ENCODE peak calls at places on chromosomes 3 and 15, in seven cellular contexts. G is aorta; X is neuronal stem cell; H is activated effector memory CD4-positive, alpha-beta T cell treated with anti-CD3 and anti-CD28 coated beads, Interleukin-2, amount 50 U/mL, for 16 hours; B is NCI-H1694; I is A549; D is RWPE1. R is an unnamed sample.

GRCh38 chr15:78223396-78224023 is 10.9 kb downstream of the ACSBG1 start:
- DNase-seq in G (no peak), X (no peak), H (peak), B (no peak), I (no peak), D (no peak), R (no peak)

GRCh38 chr15:57298843-57299550 is 77.3 kb upstream of the CGNL1 start:
- DNase-seq in G (no peak), X (no peak), H (no peak), B (no peak), I (no peak), D (no peak), R (no peak)

GRCh38 chr15:100200287-100200772 is 141.4 kb downstream of the ADAMTS17 start:
- DNase-seq in G (no peak), X (no peak), H (no peak), B (no peak), I (no peak), D (no peak), R (no peak)

GRCh38 chr3:124812291-124813265 is 74.6 kb downstream of the ITGB5 start:
- DNase-seq in G (peak), X (no peak), H (peak), B (peak), I (peak), D (peak), R (no peak)

GRCh38 chr15:90072978-90073640 is 29.2 kb downstream of the IDH2 start:
- DNase-seq in G (no peak), X (no peak), H (no peak), B (no peak), I (no peak), D (no peak), R (no peak)

GRCh38 chr3:100893590-100893989 is 99.6 kb downstream of the ABI3BP start:
- DNase-seq in G (no peak), X (peak), H (no peak), B (no peak), I (no peak), D (no peak), R (no peak)

GRCh38 chr3:19221081-19221480 is 72.8 kb downstream of the KCNH8 start:
- DNase-seq in G (no peak), X (no peak), H (no peak), B (no peak), I (no peak), D (no peak), R (no peak)

GRCh38 chr3:86229086-86229774 is 761.7 kb downstream of the VGLL3 start:
- DNase-seq in G (no peak), X (no peak), H (no peak), B (no peak), I (no peak), D (no peak), R (no peak)

GRCh38 chr15:84736375-84736774 is 12.0 kb upstream of the ZNF592 start:
- DNase-seq in G (no peak), X (no peak), H (peak), B (no peak), I (no peak), D (no peak), R (no peak)

GRCh38 chr3:114504941-114505632 is 211.3 kb downstream of the TIGIT start:
- DNase-seq in G (no peak), X (no peak), H (no peak), B (no peak), I (no peak), D (no peak), R (peak)

GRCh38 chr3:36796896-36797295 is 32.5 kb upstream of the DCLK3 start:
- DNase-seq in G (no peak), X (no peak), H (no peak), B (no peak), I (no peak), D (no peak), R (no peak)

GRCh38 chr3:150315711-150316110 is 92.4 kb upstream of the TSC22D2 start:
- DNase-seq in G (no peak), X (no peak), H (no peak), B (no peak), I (no peak), D (no peak), R (no peak)

GRCh38 chr3:15923640-15924405 is 126.0 kb upstream of the ANKRD28 start:
- DNase-seq in G (no peak), X (no peak), H (no peak), B (no peak), I (peak), D (no peak), R (no peak)

GRCh38 chr3:99323940-99324339 is 314.5 kb upstream of the COL8A1 start:
- DNase-seq in G (no peak), X (no peak), H (no peak), B (no peak), I (no peak), D (no peak), R (no peak)

GRCh38 chr15:37086521-37086920 is 13.8 kb downstream of the MEIS2 start:
- DNase-seq in G (no peak), X (no peak), H (no peak), B (no peak), I (no peak), D (no peak), R (no peak)

GRCh38 chr3:175266478-175266877 is 407.3 kb downstream of the NAALADL2 start:
- DNase-seq in G (no peak), X (no peak), H (no peak), B (no peak), I (no peak), D (no peak), R (no peak)

GRCh38 chr3:46921041-46921440 is 43.5 kb downstream of the PTH1R start:
- DNase-seq in G (peak), X (no peak), H (no peak), B (no peak), I (no peak), D (no peak), R (no peak)